ENCODE peak calls at places on chromosomes 5 and 9, in nine cellular contexts. One of them, this sample, is unnamed.
A peak's percentile ranks its signal among the peaks of the same experiment; 100 is the strongest.

GRCh38 chr5:102411-103043 is 10.6 kb downstream of the PLEKHG4B start:
- DNase-seq in GM12865: no peak
- DNase-seq in A549: no peak
- DNase-seq in SK-N-SH: no peak
- DNase-seq in astrocyte of the spinal cord: no peak
- DNase-seq in astrocyte of the cerebellum: no peak
- DNase-seq in OCI-LY7: no peak
- DNase-seq in K562: no peak
- DNase-seq in nephron progenitor cell: no peak
- DNase-seq in this sample: peak; percentile 59

GRCh38 chr9:106969696-106970095 is 106.7 kb downstream of the ZNF462 start:
- DNase-seq in A549: no peak
- DNase-seq in OCI-LY7: no peak
- DNase-seq in astrocyte of the cerebellum: no peak
- DNase-seq in SK-N-SH: no peak
- DNase-seq in nephron progenitor cell: no peak
- DNase-seq in K562: no peak
- DNase-seq in GM12865: no peak
- DNase-seq in astrocyte of the spinal cord: no peak
- DNase-seq in this sample: no peak

GRCh38 chr5:138963763-138964371 is 88.7 kb upstream of the LRRTM2 start:
- DNase-seq in astrocyte of the spinal cord: no peak
- DNase-seq in nephron progenitor cell: peak; percentile 47
- DNase-seq in K562: no peak
- DNase-seq in SK-N-SH: no peak
- DNase-seq in OCI-LY7: no peak
- DNase-seq in astrocyte of the cerebellum: no peak
- DNase-seq in A549: no peak
- DNase-seq in GM12865: no peak
- DNase-seq in this sample: no peak

GRCh38 chr5:122507581-122507980 is 195.5 kb downstream of the SNCAIP start:
- DNase-seq in OCI-LY7: no peak
- DNase-seq in SK-N-SH: no peak
- DNase-seq in K562: no peak
- DNase-seq in astrocyte of the spinal cord: no peak
- DNase-seq in GM12865: no peak
- DNase-seq in nephron progenitor cell: no peak
- DNase-seq in astrocyte of the cerebellum: no peak
- DNase-seq in A549: no peak
- DNase-seq in this sample: no peak

GRCh38 chr9:121261107-121261460 is 6.9 kb upstream of the GSN start:
- DNase-seq in astrocyte of the spinal cord: no peak
- DNase-seq in A549: no peak
- DNase-seq in GM12865: no peak
- DNase-seq in astrocyte of the cerebellum: no peak
- DNase-seq in OCI-LY7: no peak
- DNase-seq in nephron progenitor cell: no peak
- DNase-seq in K562: no peak
- DNase-seq in SK-N-SH: peak; percentile 58
- DNase-seq in this sample: no peak

GRCh38 chr9:91580136-91580535 is 156.5 kb upstream of the NFIL3 start:
- DNase-seq in nephron progenitor cell: no peak
- DNase-seq in GM12865: no peak
- DNase-seq in A549: no peak
- DNase-seq in K562: no peak
- DNase-seq in astrocyte of the spinal cord: peak; percentile 81
- DNase-seq in SK-N-SH: no peak
- DNase-seq in astrocyte of the cerebellum: peak; percentile 93
- DNase-seq in OCI-LY7: no peak
- DNase-seq in this sample: no peak

GRCh38 chr5:146947181-146947941 is 68.8 kb upstream of the PPP2R2B start:
- DNase-seq in SK-N-SH: peak; percentile 21
- DNase-seq in K562: peak; percentile 23
- DNase-seq in OCI-LY7: peak; percentile 19
- DNase-seq in nephron progenitor cell: no peak
- DNase-seq in astrocyte of the cerebellum: no peak
- DNase-seq in GM12865: peak; percentile 13
- DNase-seq in astrocyte of the spinal cord: no peak
- DNase-seq in A549: peak; percentile 1
- DNase-seq in this sample: peak; percentile 35

GRCh38 chr5:57738787-57739186 is 256.2 kb upstream of the ACTBL2 start:
- DNase-seq in astrocyte of the cerebellum: no peak
- DNase-seq in OCI-LY7: no peak
- DNase-seq in nephron progenitor cell: no peak
- DNase-seq in astrocyte of the spinal cord: no peak
- DNase-seq in SK-N-SH: no peak
- DNase-seq in GM12865: no peak
- DNase-seq in A549: no peak
- DNase-seq in K562: no peak
- DNase-seq in this sample: no peak

GRCh38 chr9:115035872-115036612 is 81.9 kb downstream of the TNC start:
- DNase-seq in astrocyte of the cerebellum: peak; percentile 80
- DNase-seq in OCI-LY7: no peak
- DNase-seq in A549: no peak
- DNase-seq in astrocyte of the spinal cord: peak; percentile 87
- DNase-seq in GM12865: peak; percentile 85
- DNase-seq in K562: peak; percentile 8
- DNase-seq in SK-N-SH: no peak
- DNase-seq in nephron progenitor cell: no peak
- DNase-seq in this sample: no peak

GRCh38 chr5:136021016-136021405 is 7.8 kb upstream of the TGFBI start:
- DNase-seq in K562: peak; percentile 16
- DNase-seq in astrocyte of the cerebellum: no peak
- DNase-seq in GM12865: no peak
- DNase-seq in OCI-LY7: no peak
- DNase-seq in A549: peak; percentile 53
- DNase-seq in nephron progenitor cell: no peak
- DNase-seq in SK-N-SH: no peak
- DNase-seq in astrocyte of the spinal cord: no peak
- DNase-seq in this sample: no peak

GRCh38 chr9:87501806-87502205 is 4.1 kb downstream of the DAPK1 start:
- DNase-seq in K562: no peak
- DNase-seq in SK-N-SH: no peak
- DNase-seq in nephron progenitor cell: no peak
- DNase-seq in astrocyte of the cerebellum: no peak
- DNase-seq in GM12865: no peak
- DNase-seq in A549: no peak
- DNase-seq in astrocyte of the spinal cord: no peak
- DNase-seq in OCI-LY7: no peak
- DNase-seq in this sample: no peak

GRCh38 chr9:3237121-3237520 is 288.7 kb downstream of the RFX3 start:
- DNase-seq in K562: no peak
- DNase-seq in astrocyte of the spinal cord: no peak
- DNase-seq in astrocyte of the cerebellum: no peak
- DNase-seq in A549: no peak
- DNase-seq in nephron progenitor cell: no peak
- DNase-seq in GM12865: no peak
- DNase-seq in OCI-LY7: no peak
- DNase-seq in SK-N-SH: no peak
- DNase-seq in this sample: no peak

GRCh38 chr9:112921549-112921948 is 30.9 kb upstream of the SLC46A2 start:
- DNase-seq in astrocyte of the cerebellum: peak; percentile 2
- DNase-seq in astrocyte of the spinal cord: peak; percentile 48
- DNase-seq in nephron progenitor cell: peak; percentile 8
- DNase-seq in A549: no peak
- DNase-seq in K562: peak; percentile 40
- DNase-seq in SK-N-SH: peak; percentile 25
- DNase-seq in GM12865: peak; percentile 60
- DNase-seq in OCI-LY7: peak; percentile 44
- DNase-seq in this sample: no peak
- TF ChIP-seq CTCF in astrocyte of the cerebellum: peak; percentile 56
- TF ChIP-seq CTCF in astrocyte of the spinal cord: peak; percentile 73
- TF ChIP-seq CTCF in nephron progenitor cell: peak; percentile 46
- TF ChIP-seq CTCF in A549: peak; percentile 33
- TF ChIP-seq CTCF in K562: peak; percentile 76
- TF ChIP-seq CTCF in SK-N-SH: peak; percentile 46
- TF ChIP-seq CTCF in GM12865: peak; percentile 63
- TF ChIP-seq CTCF in OCI-LY7: peak; percentile 75
- TF ChIP-seq CTCF in this sample: no peak

GRCh38 chr5:174409971-174410370 is 314.4 kb upstream of the MSX2 start:
- DNase-seq in OCI-LY7: no peak
- DNase-seq in SK-N-SH: no peak
- DNase-seq in A549: no peak
- DNase-seq in astrocyte of the cerebellum: no peak
- DNase-seq in astrocyte of the spinal cord: no peak
- DNase-seq in K562: no peak
- DNase-seq in nephron progenitor cell: no peak
- DNase-seq in GM12865: no peak
- DNase-seq in this sample: no peak

GRCh38 chr5:174412374-174412773 is 312.0 kb upstream of the MSX2 start:
- DNase-seq in SK-N-SH: no peak
- DNase-seq in A549: no peak
- DNase-seq in K562: no peak
- DNase-seq in nephron progenitor cell: peak; percentile 28
- DNase-seq in astrocyte of the spinal cord: no peak
- DNase-seq in GM12865: no peak
- DNase-seq in astrocyte of the cerebellum: no peak
- DNase-seq in OCI-LY7: no peak
- DNase-seq in this sample: no peak

GRCh38 chr5:174411513-174411819 is 312.9 kb upstream of the MSX2 start:
- DNase-seq in SK-N-SH: no peak
- DNase-seq in OCI-LY7: no peak
- DNase-seq in astrocyte of the spinal cord: no peak
- DNase-seq in astrocyte of the cerebellum: no peak
- DNase-seq in A549: no peak
- DNase-seq in nephron progenitor cell: no peak
- DNase-seq in GM12865: no peak
- DNase-seq in K562: no peak
- DNase-seq in this sample: no peak

GRCh38 chr5:174410716-174411512 is 313.5 kb upstream of the MSX2 start:
- DNase-seq in A549: peak; percentile 41
- DNase-seq in GM12865: no peak
- DNase-seq in nephron progenitor cell: no peak
- DNase-seq in astrocyte of the cerebellum: no peak
- DNase-seq in astrocyte of the spinal cord: no peak
- DNase-seq in K562: no peak
- DNase-seq in OCI-LY7: no peak
- DNase-seq in SK-N-SH: peak; percentile 61
- DNase-seq in this sample: no peak

GRCh38 chr5:174409070-174409469 is 315.3 kb upstream of the MSX2 start:
- DNase-seq in SK-N-SH: no peak
- DNase-seq in K562: peak; percentile 5
- DNase-seq in astrocyte of the spinal cord: no peak
- DNase-seq in astrocyte of the cerebellum: no peak
- DNase-seq in OCI-LY7: no peak
- DNase-seq in nephron progenitor cell: no peak
- DNase-seq in A549: no peak
- DNase-seq in GM12865: no peak
- DNase-seq in this sample: no peak
- TF ChIP-seq CTCF in SK-N-SH: peak; percentile 45
- TF ChIP-seq CTCF in K562: peak; percentile 44
- TF ChIP-seq CTCF in astrocyte of the spinal cord: peak; percentile 26
- TF ChIP-seq CTCF in astrocyte of the cerebellum: peak; percentile 24
- TF ChIP-seq CTCF in OCI-LY7: peak; percentile 52
- TF ChIP-seq CTCF in nephron progenitor cell: no peak
- TF ChIP-seq CTCF in A549: peak; percentile 5
- TF ChIP-seq CTCF in GM12865: peak; percentile 15
- TF ChIP-seq CTCF in this sample: peak; percentile 16

GRCh38 chr5:59007460-59008063 is 424.7 kb downstream of the RAB3C start:
- DNase-seq in SK-N-SH: peak; percentile 15
- DNase-seq in astrocyte of the cerebellum: peak; percentile 18
- DNase-seq in A549: no peak
- DNase-seq in OCI-LY7: peak; percentile 16
- DNase-seq in K562: peak; percentile 8
- DNase-seq in GM12865: peak; percentile 23
- DNase-seq in astrocyte of the spinal cord: peak; percentile 50
- DNase-seq in nephron progenitor cell: no peak
- DNase-seq in this sample: no peak
- TF ChIP-seq CTCF in SK-N-SH: peak; percentile 68
- TF ChIP-seq CTCF in astrocyte of the cerebellum: no peak
- TF ChIP-seq CTCF in A549: peak; percentile 49
- TF ChIP-seq CTCF in OCI-LY7: peak; percentile 76
- TF ChIP-seq CTCF in K562: peak; percentile 59
- TF ChIP-seq CTCF in GM12865: peak; percentile 18
- TF ChIP-seq CTCF in astrocyte of the spinal cord: peak; percentile 38
- TF ChIP-seq CTCF in nephron progenitor cell: peak; percentile 28
- TF ChIP-seq CTCF in this sample: no peak

GRCh38 chr9:8694983-8695588 is 895.5 kb upstream of the DMAC1 start:
- DNase-seq in nephron progenitor cell: no peak
- DNase-seq in SK-N-SH: no peak
- DNase-seq in GM12865: no peak
- DNase-seq in OCI-LY7: no peak
- DNase-seq in astrocyte of the spinal cord: no peak
- DNase-seq in astrocyte of the cerebellum: no peak
- DNase-seq in K562: no peak
- DNase-seq in A549: no peak
- DNase-seq in this sample: peak; percentile 45
- TF ChIP-seq CTCF in nephron progenitor cell: no peak
- TF ChIP-seq CTCF in SK-N-SH: no peak
- TF ChIP-seq CTCF in GM12865: no peak
- TF ChIP-seq CTCF in OCI-LY7: no peak
- TF ChIP-seq CTCF in astrocyte of the spinal cord: no peak
- TF ChIP-seq CTCF in astrocyte of the cerebellum: no peak
- TF ChIP-seq CTCF in K562: no peak
- TF ChIP-seq CTCF in A549: no peak
- TF ChIP-seq CTCF in this sample: no peak

This sample was measured in glutamatergic neuron.